ENCODE peak calls at places on chromosome 13, in ten cellular contexts. P, H, Q, I, X, G, K, L, Y and V are unnamed samples.

GRCh38 chr13:41222259-41222852 is 28.0 kb upstream of the KBTBD7 start:
- DNase-seq in G (no peak), L (peak; percentile 30), H (peak; percentile 16), I (no peak), X (peak; percentile 67), Q (no peak), P (peak; percentile 41), K (peak; percentile 36), Y (no peak), V (peak; percentile 12)

GRCh38 chr13:88823114-88823513 is 1151.9 kb downstream of the SLITRK5 start:
- DNase-seq in Q (no peak), H (no peak), P (no peak), I (no peak), L (no peak), Y (no peak), K (no peak), G (no peak), X (no peak), V (no peak)

GRCh38 chr13:108957369-108958012 is 328.1 kb downstream of the MYO16 start:
- DNase-seq in K (peak; percentile 87), H (no peak), L (no peak), I (peak; percentile 55), X (peak; percentile 80), Y (no peak), Q (no peak), G (peak; percentile 83), P (peak; percentile 23), V (peak; percentile 69)

GRCh38 chr13:51297556-51297955 is 41.9 kb upstream of the SERPINE3 start:
- DNase-seq in G (no peak), I (no peak), Y (no peak), L (no peak), X (no peak), K (no peak), Q (no peak), H (no peak), P (no peak), V (no peak)

GRCh38 chr13:75762066-75762937 is 126.2 kb downstream of the LMO7 start:
- DNase-seq in I (no peak), Q (no peak), K (no peak), H (no peak), X (no peak), Y (no peak), L (no peak), P (peak; percentile 46), G (no peak), V (peak; percentile 29)

GRCh38 chr13:52599037-52599852 is 43.0 kb upstream of the HNRNPA1L2 start:
- DNase-seq in P (peak; percentile 70), X (peak; percentile 60), Y (no peak), K (peak; percentile 82), Q (no peak), H (no peak), I (no peak), L (peak; percentile 51), G (no peak), V (no peak)

GRCh38 chr13:27607125-27607524 is 13.2 kb downstream of the LNX2 start:
- DNase-seq in Y (no peak), H (no peak), X (peak; percentile 89), K (peak; percentile 85), L (peak; percentile 23), I (peak; percentile 41), P (no peak), G (peak; percentile 43), Q (no peak), V (peak; percentile 54)

GRCh38 chr13:65746522-65746921 is 1483.6 kb downstream of the PCDH9 start:
- DNase-seq in G (no peak), Q (no peak), K (no peak), P (no peak), Y (no peak), H (no peak), X (no peak), I (no peak), L (no peak), V (no peak)

GRCh38 chr13:110073982-110074381 is 233.0 kb downstream of the COL4A1 start:
- DNase-seq in X (no peak), Q (no peak), P (no peak), G (no peak), H (no peak), Y (no peak), K (no peak), L (no peak), I (no peak), V (no peak)

GRCh38 chr13:38662362-38662761 is 24.5 kb upstream of the FREM2 start:
- DNase-seq in Y (no peak), K (peak; percentile 87), L (no peak), H (no peak), Q (no peak), P (no peak), G (no peak), I (peak; percentile 6), X (peak; percentile 66), V (no peak)

GRCh38 chr13:94236876-94237275 is 242.6 kb downstream of the DCT start:
- DNase-seq in I (no peak), Y (no peak), L (no peak), Q (no peak), P (no peak), K (no peak), G (no peak), H (no peak), X (no peak), V (no peak)

GRCh38 chr13:32035701-32036100 is 4.1 kb downstream of the FRY start:
- DNase-seq in L (no peak), K (no peak), G (no peak), P (no peak), I (no peak), Y (no peak), H (no peak), X (no peak), Q (no peak), V (no peak)

GRCh38 chr13:51156666-51157065 is 45.6 kb upstream of the C13orf42 start:
- DNase-seq in Q (no peak), X (no peak), L (no peak), Y (no peak), P (no peak), G (no peak), I (no peak), H (no peak), K (no peak), V (no peak)

GRCh38 chr13:21800847-21801616 is 130.2 kb downstream of the FGF9 start:
- DNase-seq in G (peak; percentile 7), L (no peak), H (no peak), I (no peak), Y (no peak), P (no peak), K (no peak), X (no peak), Q (no peak), V (peak; percentile 26)

GRCh38 chr13:42990147-42990990 is 1.7 kb downstream of the EPSTI1 start:
- DNase-seq in L (no peak), G (no peak), I (no peak), Y (no peak), Q (no peak), H (no peak), P (no peak), K (no peak), X (peak; percentile 50), V (no peak)
- H3K4me3 ChIP-seq in L (no peak overlapping the region), G (no peak overlapping the region), I (no peak overlapping the region), Y (peak overlapping the region; percentile 87), Q (peak overlapping the region; percentile 77), H (peak overlapping the region; percentile 76), P (no peak overlapping the region), K (no peak overlapping the region), X (no peak overlapping the region), V (no peak overlapping the region)

GRCh38 chr13:49554387-49554786 is 31.0 kb downstream of the RCBTB1 start:
- DNase-seq in P (no peak), X (no peak), K (no peak), Q (no peak), Y (no peak), H (no peak), G (no peak), I (no peak), L (no peak), V (no peak)
- TF ChIP-seq CTCF in P (no peak), X (no peak), K (no peak), Q (no peak), Y (no peak), H (no peak), G (no peak), I (no peak), L (no peak), V (no peak)

DNA sequence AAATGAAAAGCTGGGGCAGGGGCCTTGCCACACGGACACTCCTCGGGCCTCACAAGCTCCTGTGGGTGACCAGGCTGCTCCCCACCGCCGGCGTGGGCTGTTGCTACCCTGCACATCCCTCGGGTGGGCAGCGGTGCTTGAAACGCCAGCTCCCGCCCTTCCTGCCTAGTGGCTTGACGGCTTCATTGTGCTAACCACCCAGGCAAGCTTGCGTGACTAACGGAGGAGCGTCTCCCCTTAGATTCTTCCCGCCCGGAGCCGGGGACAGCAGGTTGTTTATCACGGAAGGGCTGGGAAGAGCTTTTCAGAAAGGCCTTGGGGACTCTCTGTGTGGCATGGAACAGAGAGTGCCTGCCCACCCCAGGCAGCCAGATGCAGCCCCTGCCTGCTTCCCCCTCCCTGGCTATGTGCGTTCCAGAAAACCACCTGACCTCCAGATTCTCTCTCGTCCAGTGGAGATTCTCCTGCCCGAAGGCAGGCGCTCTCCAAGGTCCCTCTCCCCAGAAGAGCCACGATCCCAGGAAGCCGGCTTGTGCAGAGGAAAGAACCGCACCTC is 153.4 kb downstream of the KATNAL1 start:
- DNase-seq in Y (no peak), I (no peak), Q (peak; percentile 59), H (peak; percentile 46), K (peak; percentile 32), P (no peak), X (no peak), G (no peak), L (no peak), V (no peak)
- H3K27me3 ChIP-seq in Y (no peaks in the 10 kb centered on the region), I (peaks cover 18% of the 10 kb centered on the region), Q (peaks cover 5% of the 10 kb centered on the region), H (no peaks in the 10 kb centered on the region), K (peaks cover 13% of the 10 kb centered on the region), P (no peaks in the 10 kb centered on the region), X (no peaks in the 10 kb centered on the region), G (peaks cover 7% of the 10 kb centered on the region), L (peaks cover 4% of the 10 kb centered on the region), V (peaks cover 12% of the 10 kb centered on the region)

DNA sequence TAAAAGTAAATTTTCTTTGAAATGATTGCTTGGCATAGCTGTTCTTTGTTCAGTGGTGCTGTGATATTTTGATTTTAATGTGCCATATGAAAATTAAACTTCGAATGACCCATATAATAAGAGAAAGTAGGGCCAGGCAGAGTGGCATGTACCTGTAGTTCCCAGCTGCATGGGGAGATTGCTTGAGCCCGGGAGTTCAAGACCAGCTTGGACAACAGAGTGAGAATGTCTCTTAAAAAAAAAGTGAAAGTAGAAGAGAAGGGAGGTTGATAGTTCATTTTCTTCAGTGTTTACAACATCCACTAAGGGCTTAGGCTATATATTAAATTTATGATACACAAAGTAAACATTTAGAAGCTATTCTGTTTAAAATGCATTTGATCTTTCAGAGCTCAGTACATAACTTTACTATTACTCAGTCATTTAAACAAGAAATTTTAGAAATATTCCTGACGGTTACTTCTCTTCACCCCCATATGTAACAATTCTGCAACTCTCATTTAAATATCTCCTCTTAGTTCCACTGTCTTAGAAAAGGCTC is 17.2 kb upstream of the RFC3 start:
- DNase-seq in Q (no peak), Y (no peak), H (no peak), L (no peak), G (no peak), K (no peak), I (no peak), X (no peak), P (no peak), V (no peak)
- H3K4me3 ChIP-seq in Q (no peak overlapping the region), Y (peak overlapping the region; percentile 21), H (no peak overlapping the region), L (no peak overlapping the region), G (no peak overlapping the region), K (peak overlapping the region; percentile 39), I (peak overlapping the region; percentile 12), X (no peak overlapping the region), P (no peak overlapping the region), V (no peak overlapping the region)